ENCODE peak calls at places on chromosomes 2 and 18, in seven cellular contexts. J is skeletal muscle cell, I is posterior vena cava, N is T-cell, C is endothelial cell, K is tibial artery, A is cardiac fibroblast. G is an unnamed sample.

GRCh38 chr18:48073231-48073930 is 142.9 kb upstream of the SMAD2 start:
- DNase-seq in J (no peak), I (peak; percentile 68), N (no peak), C (no peak), K (no peak), A (no peak), G (no peak)

GRCh38 chr2:109481196-109481555 is 132.6 kb downstream of the SEPTIN10 start:
- DNase-seq in J (peak; percentile 56), I (peak; percentile 50), N (no peak), C (no peak), K (no peak), A (no peak), G (no peak)

GRCh38 chr2:69767034-69767433 is 25.1 kb downstream of the ANXA4 start:
- DNase-seq in J (peak; percentile 52), I (no peak), N (no peak), C (no peak), K (no peak), A (peak; percentile 60), G (no peak)

GRCh38 chr2:5524551-5524950 is 167.6 kb upstream of the SOX11 start:
- DNase-seq in J (no peak), I (no peak), N (no peak), C (no peak), K (no peak), A (no peak), G (no peak)

GRCh38 chr18:11148655-11149440 is 521 bp downstream of the PIEZO2 start:
- DNase-seq in J (no peak), I (no peak), N (no peak), C (peak; percentile 21), K (no peak), A (no peak), G (no peak)

GRCh38 chr2:25528173-25528572 is 145.2 kb downstream of the DTNB start:
- DNase-seq in J (peak; percentile 28), I (no peak), N (no peak), C (no peak), K (no peak), A (peak; percentile 76), G (no peak)

GRCh38 chr2:208356846-208357574 is 49.6 kb upstream of the PTH2R start:
- DNase-seq in J (no peak), I (no peak), N (no peak), C (no peak), K (no peak), A (peak; percentile 35), G (no peak)

GRCh38 chr2:106189325-106189724 is 4.8 kb downstream of the UXS1 start:
- DNase-seq in J (no peak), I (no peak), N (no peak), C (no peak), K (no peak), A (no peak), G (peak; percentile 80)

GRCh38 chr2:171158790-171159325 is 1.8 kb downstream of the TLK1 start:
- DNase-seq in J (no peak), I (no peak), N (no peak), C (no peak), K (no peak), A (no peak), G (peak; percentile 71)

GRCh38 chr2:65374555-65374954 is 57.8 kb downstream of the SPRED2 start:
- DNase-seq in J (no peak), I (no peak), N (no peak), C (no peak), K (no peak), A (no peak), G (no peak)

GRCh38 chr2:164737612-164738081 is 104.0 kb downstream of the COBLL1 start:
- DNase-seq in J (no peak), I (peak; percentile 79), N (no peak), C (peak; percentile 53), K (peak; percentile 54), A (peak; percentile 81), G (peak; percentile 63)

GRCh38 chr2:11342561-11343343 is 1.7 kb downstream of the ROCK2 start:
- DNase-seq in J (peak; percentile 41), I (no peak), N (no peak), C (no peak), K (peak; percentile 35), A (peak; percentile 81), G (peak; percentile 42)

GRCh38 chr2:10533811-10534321 is 85.7 kb upstream of the ODC1 start:
- DNase-seq in J (no peak), I (peak; percentile 73), N (no peak), C (no peak), K (no peak), A (no peak), G (no peak)

GRCh38 chr2:233061007-233061590 is 957 bp downstream of the INPP5D start:
- DNase-seq in J (no peak), I (peak; percentile 64), N (no peak), C (no peak), K (no peak), A (no peak), G (peak; percentile 70)

GRCh38 chr2:137888845-137889244 is 75.4 kb upstream of the HNMT start:
- DNase-seq in J (no peak), I (no peak), N (no peak), C (peak; percentile 62), K (no peak), A (peak; percentile 49), G (peak; percentile 33)

GRCh38 chr2:62291517-62292137 is 95.7 kb downstream of the B3GNT2 start:
- DNase-seq in J (no peak), I (no peak), N (no peak), C (no peak), K (no peak), A (no peak), G (no peak)

GRCh38 chr2:84894758-84895520 is 10.5 kb upstream of the TMSB10 start:
- DNase-seq in J (peak; percentile 70), I (no peak), N (no peak), C (no peak), K (no peak), A (peak; percentile 62), G (peak; percentile 49)